ENCODE peak calls at places on chromosomes 1 and 21, in six cellular contexts. One of them, this sample, is unnamed.

GRCh38 chr1:237249120-237249519 is 207.1 kb downstream of the RYR2 start:
- DNase-seq in GM20000: no peak
- DNase-seq in GM23338: no peak
- DNase-seq in mucosa of descending colon: no peak
- DNase-seq in GM12864: no peak
- DNase-seq in AG04449: no peak
- DNase-seq in this sample: no peak

GRCh38 chr1:208107817-208108608 is 136.2 kb downstream of the PLXNA2 start:
- DNase-seq in GM20000: no peak
- DNase-seq in AG04449: no peak
- DNase-seq in mucosa of descending colon: no peak
- DNase-seq in GM12864: no peak
- DNase-seq in GM23338: no peak
- DNase-seq in this sample: no peak

GRCh38 chr1:160108888-160109662 is 6.5 kb upstream of the ATP1A2 start:
- DNase-seq in GM23338: peak
- DNase-seq in GM12864: no peak
- DNase-seq in AG04449: no peak
- DNase-seq in GM20000: peak
- DNase-seq in mucosa of descending colon: no peak
- DNase-seq in this sample: no peak

GRCh38 chr1:15123925-15124324 is 29.6 kb upstream of the TMEM51 start:
- DNase-seq in mucosa of descending colon: no peak
- DNase-seq in AG04449: no peak
- DNase-seq in GM20000: no peak
- DNase-seq in GM12864: no peak
- DNase-seq in GM23338: no peak
- DNase-seq in this sample: no peak

GRCh38 chr1:112209493-112209892 is 186.5 kb upstream of the CTTNBP2NL start:
- DNase-seq in GM23338: no peak
- DNase-seq in GM12864: no peak
- DNase-seq in mucosa of descending colon: no peak
- DNase-seq in AG04449: no peak
- DNase-seq in GM20000: no peak
- DNase-seq in this sample: no peak

GRCh38 chr1:181743878-181744312 is 260.6 kb downstream of the CACNA1E start:
- DNase-seq in AG04449: no peak
- DNase-seq in GM12864: no peak
- DNase-seq in mucosa of descending colon: no peak
- DNase-seq in GM23338: no peak
- DNase-seq in GM20000: no peak
- DNase-seq in this sample: no peak

GRCh38 chr1:172154571-172154970 is 265.9 kb upstream of the C1orf105 start:
- DNase-seq in GM23338: no peak
- DNase-seq in GM20000: peak
- DNase-seq in GM12864: peak
- DNase-seq in AG04449: no peak
- DNase-seq in mucosa of descending colon: no peak
- DNase-seq in this sample: no peak

GRCh38 chr1:244794071-244794470 is 41.4 kb upstream of the COX20 start:
- DNase-seq in GM12864: no peak
- DNase-seq in GM23338: no peak
- DNase-seq in GM20000: no peak
- DNase-seq in AG04449: no peak
- DNase-seq in mucosa of descending colon: no peak
- DNase-seq in this sample: no peak

GRCh38 chr21:20306836-20307235 is 691.4 kb upstream of the NCAM2 start:
- DNase-seq in AG04449: no peak
- DNase-seq in GM20000: no peak
- DNase-seq in GM23338: no peak
- DNase-seq in GM12864: no peak
- DNase-seq in mucosa of descending colon: no peak
- DNase-seq in this sample: no peak

GRCh38 chr1:8259498-8260290 is 58.2 kb upstream of the SLC45A1 start:
- DNase-seq in GM23338: no peak
- DNase-seq in AG04449: no peak
- DNase-seq in GM20000: no peak
- DNase-seq in GM12864: no peak
- DNase-seq in mucosa of descending colon: peak
- DNase-seq in this sample: no peak

GRCh38 chr1:43009274-43009673 is 50.6 kb upstream of the SLC2A1 start:
- DNase-seq in GM20000: peak
- DNase-seq in AG04449: no peak
- DNase-seq in GM12864: no peak
- DNase-seq in GM23338: no peak
- DNase-seq in mucosa of descending colon: no peak
- DNase-seq in this sample: no peak

GRCh38 chr1:224542783-224543440 is 73.2 kb upstream of the CNIH3 start:
- DNase-seq in GM23338: no peak
- DNase-seq in mucosa of descending colon: no peak
- DNase-seq in GM20000: no peak
- DNase-seq in AG04449: peak
- DNase-seq in GM12864: no peak
- DNase-seq in this sample: no peak

GRCh38 chr1:223832637-223832943 is 13.2 kb downstream of the TP53BP2 start:
- DNase-seq in mucosa of descending colon: no peak
- DNase-seq in GM20000: no peak
- DNase-seq in GM23338: no peak
- DNase-seq in AG04449: no peak
- DNase-seq in GM12864: no peak
- DNase-seq in this sample: no peak

GRCh38 chr1:35726814-35727433 is 8.2 kb upstream of the C1orf216 start:
- DNase-seq in AG04449: no peak
- DNase-seq in GM12864: no peak
- DNase-seq in mucosa of descending colon: peak
- DNase-seq in GM20000: peak
- DNase-seq in GM23338: peak
- DNase-seq in this sample: peak

GRCh38 chr1:56578664-56578962 is 750 bp downstream of the PLPP3 start:
- DNase-seq in GM20000: peak
- DNase-seq in GM23338: no peak
- DNase-seq in AG04449: no peak
- DNase-seq in GM12864: no peak
- DNase-seq in mucosa of descending colon: no peak
- DNase-seq in this sample: no peak

GRCh38 chr1:56577859-56578663 is 1.3 kb downstream of the PLPP3 start:
- DNase-seq in GM20000: peak
- DNase-seq in AG04449: no peak
- DNase-seq in mucosa of descending colon: peak
- DNase-seq in GM23338: peak
- DNase-seq in GM12864: no peak
- DNase-seq in this sample: no peak

GRCh38 chr1:56578963-56579875 is at the start of gene PLPP3:
- DNase-seq in GM12864: no peak
- DNase-seq in GM20000: peak
- DNase-seq in GM23338: peak
- DNase-seq in mucosa of descending colon: peak
- DNase-seq in AG04449: peak
- DNase-seq in this sample: no peak

GRCh38 chr1:56575865-56576264 is 3.5 kb downstream of the PLPP3 start:
- DNase-seq in GM20000: no peak
- DNase-seq in GM23338: no peak
- DNase-seq in mucosa of descending colon: no peak
- DNase-seq in AG04449: no peak
- DNase-seq in GM12864: no peak
- DNase-seq in this sample: no peak

DNA sequence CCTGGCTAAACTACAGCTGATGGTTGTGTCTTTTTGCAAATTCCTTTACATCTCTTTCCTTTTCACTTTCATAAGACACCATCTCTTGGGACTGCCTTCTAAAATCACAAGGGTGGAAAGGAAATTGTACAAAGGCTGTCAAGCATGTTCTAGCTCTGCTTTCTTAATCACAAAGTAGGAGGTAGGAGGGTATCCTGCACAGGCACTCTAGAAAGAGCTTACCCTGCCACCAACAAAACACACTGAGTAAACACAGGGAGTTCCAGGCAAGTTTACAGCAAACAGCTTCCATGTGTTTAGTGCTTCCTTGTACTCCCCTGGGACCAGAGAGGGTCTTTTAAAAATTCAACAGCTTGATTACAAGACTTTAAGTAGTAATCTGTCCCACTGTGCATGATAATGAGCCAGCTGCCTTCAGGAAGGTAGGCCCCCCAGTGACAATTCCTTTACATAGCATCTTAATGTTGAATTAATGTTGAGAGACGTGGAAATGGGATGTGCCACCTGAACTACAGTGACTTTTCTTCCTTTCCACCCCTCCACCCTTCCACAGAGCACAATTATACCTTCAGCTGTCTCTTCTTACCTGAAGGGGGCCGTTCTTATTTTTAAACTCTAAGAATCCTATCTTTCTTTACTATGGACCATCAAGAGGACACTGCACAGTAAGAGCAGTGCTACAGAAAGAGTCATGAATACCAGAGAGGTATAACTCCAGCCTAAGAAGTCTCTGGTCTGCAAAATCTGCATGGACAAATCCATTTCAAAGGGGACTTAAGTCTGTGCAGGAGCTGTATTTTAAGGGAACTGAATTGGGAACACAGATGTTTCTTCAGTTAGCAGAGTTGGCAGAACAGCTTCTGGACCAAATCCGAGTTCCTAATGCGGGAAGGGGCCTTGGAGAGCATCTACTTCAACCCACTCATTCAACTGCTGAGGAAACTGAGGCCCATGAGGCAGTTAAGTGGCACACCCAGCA is 2.2 kb downstream of the PLPP3 start:
- DNase-seq in GM20000: peak
- DNase-seq in AG04449: no peak
- DNase-seq in mucosa of descending colon: no peak
- DNase-seq in GM12864: no peak
- DNase-seq in GM23338: peak
- DNase-seq in this sample: no peak
- TF ChIP-seq CTCF in GM20000: no peak
- TF ChIP-seq CTCF in AG04449: peak
- TF ChIP-seq CTCF in mucosa of descending colon: no peak
- TF ChIP-seq CTCF in GM12864: peak
- TF ChIP-seq CTCF in GM23338: peak
- TF ChIP-seq CTCF in this sample: no peak

DNA sequence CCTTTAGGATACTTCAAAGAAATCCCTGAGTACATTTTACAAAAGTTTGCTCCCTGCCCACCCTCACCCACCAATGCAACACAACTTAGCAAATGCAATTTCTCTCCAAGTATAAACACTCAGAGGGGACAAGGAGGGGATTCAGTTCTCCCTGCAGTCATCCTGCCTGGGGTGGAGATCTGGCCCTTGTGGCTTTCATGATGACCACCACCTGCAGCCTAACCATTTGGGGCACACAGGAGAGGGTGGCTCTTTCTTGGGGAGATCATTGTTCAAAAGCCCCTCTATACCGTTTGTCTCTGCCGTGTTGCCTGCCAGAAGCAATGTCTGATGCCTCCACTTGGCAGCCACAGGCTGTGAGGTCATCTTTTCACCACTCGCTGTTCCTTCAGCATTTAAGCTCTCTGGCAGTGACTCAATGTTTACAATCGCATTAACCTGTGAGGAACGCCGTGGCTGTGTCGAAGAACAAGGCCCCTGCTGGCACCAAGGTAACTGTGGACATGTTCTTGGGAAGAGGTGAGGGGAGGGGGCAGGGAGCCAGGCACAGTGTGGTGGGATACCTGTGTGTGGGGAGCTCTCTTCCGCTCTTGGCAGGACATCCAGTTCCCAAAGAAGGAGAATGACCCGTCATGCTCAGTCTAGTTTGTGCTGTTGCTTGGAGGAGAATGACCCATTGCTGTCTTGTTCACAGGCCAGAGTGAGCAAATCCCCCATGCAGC is 103.9 kb upstream of the DUSP10 start:
- DNase-seq in GM12864: no peak
- DNase-seq in GM20000: no peak
- DNase-seq in mucosa of descending colon: peak
- DNase-seq in AG04449: no peak
- DNase-seq in GM23338: no peak
- DNase-seq in this sample: no peak
- TF ChIP-seq CTCF in GM12864: no peak
- TF ChIP-seq CTCF in GM20000: no peak
- TF ChIP-seq CTCF in mucosa of descending colon: no peak
- TF ChIP-seq CTCF in AG04449: no peak
- TF ChIP-seq CTCF in GM23338: no peak
- TF ChIP-seq CTCF in this sample: no peak

DNA sequence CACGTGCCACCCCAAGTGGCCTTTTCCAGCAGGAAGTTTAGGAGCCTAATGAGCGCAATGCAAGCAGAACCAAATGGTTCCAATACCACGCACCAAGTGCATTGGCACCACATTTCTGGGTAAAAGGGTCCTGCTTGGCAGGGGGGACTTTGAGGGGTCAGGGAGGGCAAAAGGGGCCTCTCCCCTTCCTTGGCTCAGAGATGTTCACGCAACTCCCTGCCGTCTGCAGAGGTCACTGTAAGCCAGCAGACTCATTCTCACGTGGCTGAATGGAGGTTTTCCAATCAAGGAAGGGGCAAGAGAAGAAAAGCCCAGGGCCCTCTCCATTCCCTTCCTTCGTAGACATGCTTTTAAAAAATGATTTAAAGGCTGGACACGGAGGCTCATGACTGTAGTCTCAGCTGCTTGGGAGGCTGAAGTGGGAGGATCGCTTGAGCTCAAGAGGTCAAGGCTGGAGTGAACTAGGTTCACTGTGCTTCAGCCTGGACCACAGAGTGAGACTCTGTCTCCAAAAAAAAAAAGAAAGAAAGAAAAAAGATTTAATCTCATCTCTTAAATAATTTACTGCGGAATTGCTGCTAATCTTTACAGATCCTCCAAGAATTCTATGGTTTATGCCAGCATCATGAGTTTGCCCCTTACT is 80.3 kb downstream of the RUNX3 start:
- DNase-seq in AG04449: no peak
- DNase-seq in mucosa of descending colon: peak
- DNase-seq in GM20000: peak
- DNase-seq in GM12864: no peak
- DNase-seq in GM23338: peak
- DNase-seq in this sample: no peak
- TF ChIP-seq CTCF in AG04449: peak
- TF ChIP-seq CTCF in mucosa of descending colon: no peak
- TF ChIP-seq CTCF in GM20000: peak
- TF ChIP-seq CTCF in GM12864: peak
- TF ChIP-seq CTCF in GM23338: peak
- TF ChIP-seq CTCF in this sample: no peak

DNA sequence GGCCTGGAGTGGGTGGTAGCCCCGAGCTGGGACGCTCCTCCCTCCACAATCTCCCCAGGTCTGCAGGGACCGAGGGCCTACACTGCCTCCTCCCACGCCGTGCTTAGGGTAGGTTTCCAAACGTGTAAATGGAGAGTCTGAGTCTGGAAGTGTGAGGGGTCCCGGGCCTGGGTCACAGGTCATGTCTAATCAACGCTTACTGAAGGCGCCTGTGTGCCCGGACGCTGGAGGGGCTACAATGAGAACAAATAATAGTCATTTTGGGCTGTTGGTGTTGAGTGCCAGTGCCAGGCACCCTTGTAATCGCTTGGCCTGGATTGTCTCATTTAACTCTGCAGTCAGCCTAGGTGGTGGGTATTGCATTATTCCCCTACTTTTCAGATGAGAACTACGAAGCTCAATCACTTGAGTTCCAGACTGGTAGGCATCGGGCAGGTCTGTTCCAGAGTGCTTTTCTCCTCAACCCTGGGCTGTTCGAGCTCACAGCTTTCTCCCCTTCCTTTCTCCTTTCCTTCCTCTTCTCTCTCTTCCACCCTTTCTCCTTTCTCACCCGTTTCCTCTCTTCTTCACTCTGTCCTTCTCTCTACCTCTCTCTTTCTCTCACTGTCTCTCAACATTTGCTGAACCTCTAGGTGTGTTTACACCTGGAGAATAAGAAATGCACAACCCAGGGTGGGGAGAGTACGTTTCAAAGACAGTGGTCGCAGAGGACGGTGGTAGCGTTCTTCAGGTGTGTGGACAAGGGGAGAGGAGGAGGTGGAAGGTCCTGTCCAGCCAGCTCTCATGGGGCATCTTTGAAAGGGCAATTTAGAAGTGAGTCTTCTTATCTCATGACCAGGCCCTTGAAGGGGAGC is 883 bp downstream of the SLC66A1 start:
- DNase-seq in AG04449: no peak
- DNase-seq in mucosa of descending colon: no peak
- DNase-seq in GM20000: peak
- DNase-seq in GM12864: no peak
- DNase-seq in GM23338: no peak
- DNase-seq in this sample: no peak
- TF ChIP-seq CTCF in AG04449: no peak
- TF ChIP-seq CTCF in mucosa of descending colon: no peak
- TF ChIP-seq CTCF in GM20000: no peak
- TF ChIP-seq CTCF in GM12864: no peak
- TF ChIP-seq CTCF in GM23338: no peak
- TF ChIP-seq CTCF in this sample: no peak

This sample was measured in natural killer cell.